ENCODE peak calls at places on chromosomes 12 and 14, in eight cellular contexts. C is fibroblast of pulmonary artery, Q is brain microvascular endothelial cell, M is tibial artery, D is HepG2, X is fibroblast of the aortic adventitia, W is tibial nerve, K is astrocyte. T is an unnamed sample.

GRCh38 chr12:92030618-92031017 is 115.0 kb downstream of the BTG1 start:
- DNase-seq in C (peak; percentile 78), Q (peak; percentile 61), M (no peak), D (no peak), X (peak; percentile 21), W (no peak), K (peak; percentile 16), T (no peak)

GRCh38 chr12:11543513-11544168 is 105.8 kb upstream of the ETV6 start:
- DNase-seq in C (no peak), Q (no peak), M (no peak), D (no peak), X (no peak), W (no peak), K (no peak), T (peak; percentile 65)

GRCh38 chr12:95622879-95623278 is 71.6 kb upstream of the USP44 start:
- DNase-seq in C (no peak), Q (no peak), M (no peak), D (no peak), X (no peak), W (no peak), K (no peak), T (peak; percentile 62)

GRCh38 chr14:105091335-105092123 is 26.3 kb upstream of the GPR132 start:
- DNase-seq in C (no peak), Q (no peak), M (peak; percentile 97), D (peak; percentile 71), X (peak; percentile 19), W (no peak), K (no peak), T (peak; percentile 85)

GRCh38 chr14:55518391-55518790 is 61.6 kb upstream of the KTN1 start:
- DNase-seq in C (peak; percentile 27), Q (no peak), M (no peak), D (no peak), X (no peak), W (no peak), K (no peak), T (no peak)

GRCh38 chr14:101253948-101254347 is 307.3 kb upstream of the DIO3 start:
- DNase-seq in C (no peak), Q (no peak), M (no peak), D (no peak), X (no peak), W (no peak), K (no peak), T (no peak)

GRCh38 chr12:58922849-58923248 is 2.5 kb upstream of the LRIG3 start:
- DNase-seq in C (peak; percentile 77), Q (peak; percentile 65), M (no peak), D (no peak), X (peak; percentile 85), W (no peak), K (peak; percentile 85), T (peak; percentile 54)

GRCh38 chr14:75229923-75230792 is 48.5 kb upstream of the FOS start:
- DNase-seq in C (peak; percentile 82), Q (peak; percentile 41), M (no peak), D (no peak), X (peak; percentile 67), W (no peak), K (peak; percentile 69), T (peak; percentile 96)

GRCh38 chr12:29581641-29582040 is 84.2 kb upstream of the OVCH1 start:
- DNase-seq in C (no peak), Q (peak; percentile 56), M (no peak), D (no peak), X (peak; percentile 35), W (no peak), K (peak; percentile 92), T (no peak)

GRCh38 chr14:61282746-61283145 is 1.6 kb upstream of the TMEM30B start:
- DNase-seq in C (no peak), Q (no peak), M (no peak), D (no peak), X (no peak), W (no peak), K (no peak), T (peak; percentile 20)

GRCh38 chr14:61285364-61285763 is 4.2 kb upstream of the TMEM30B start:
- DNase-seq in C (no peak), Q (no peak), M (no peak), D (no peak), X (no peak), W (no peak), K (no peak), T (peak; percentile 70)

GRCh38 chr14:61281911-61282310 is 773 bp upstream of the TMEM30B start:
- DNase-seq in C (no peak), Q (no peak), M (no peak), D (no peak), X (peak; percentile 63), W (no peak), K (no peak), T (no peak)

GRCh38 chr14:61281186-61281676 is at the start of gene TMEM30B:
- DNase-seq in C (no peak), Q (no peak), M (no peak), D (no peak), X (no peak), W (no peak), K (no peak), T (peak; percentile 94)

DNA sequence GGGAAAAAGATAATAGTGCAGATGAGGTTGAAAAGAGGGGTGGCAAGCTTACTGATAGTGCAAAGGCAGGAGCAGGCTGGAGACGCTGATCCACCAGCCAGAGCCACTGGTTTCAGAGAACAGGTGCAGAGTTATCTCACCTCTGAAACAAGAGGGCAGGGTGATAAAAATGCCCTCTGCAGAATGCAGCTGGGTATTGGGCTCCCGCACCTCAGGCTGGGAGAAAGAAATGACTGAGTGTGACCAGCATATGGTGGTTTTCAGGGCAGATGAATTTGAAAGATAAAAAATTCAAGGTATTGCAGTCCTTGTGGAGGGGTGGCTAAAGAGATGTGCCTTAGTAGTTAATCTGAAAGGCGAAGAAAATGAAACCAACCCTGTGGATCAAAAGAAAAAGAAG is 2.9 kb upstream of the TMEM30B start:
- DNase-seq in C (no peak), Q (no peak), M (no peak), D (no peak), X (no peak), W (no peak), K (no peak), T (no peak)
- H3K4me3 ChIP-seq in C (no peak overlapping the region), Q (no peak overlapping the region), M (no peak overlapping the region), D (no peak overlapping the region), X (no peak overlapping the region), W (no peak overlapping the region), K (no peak overlapping the region), T (no peak overlapping the region)

DNA sequence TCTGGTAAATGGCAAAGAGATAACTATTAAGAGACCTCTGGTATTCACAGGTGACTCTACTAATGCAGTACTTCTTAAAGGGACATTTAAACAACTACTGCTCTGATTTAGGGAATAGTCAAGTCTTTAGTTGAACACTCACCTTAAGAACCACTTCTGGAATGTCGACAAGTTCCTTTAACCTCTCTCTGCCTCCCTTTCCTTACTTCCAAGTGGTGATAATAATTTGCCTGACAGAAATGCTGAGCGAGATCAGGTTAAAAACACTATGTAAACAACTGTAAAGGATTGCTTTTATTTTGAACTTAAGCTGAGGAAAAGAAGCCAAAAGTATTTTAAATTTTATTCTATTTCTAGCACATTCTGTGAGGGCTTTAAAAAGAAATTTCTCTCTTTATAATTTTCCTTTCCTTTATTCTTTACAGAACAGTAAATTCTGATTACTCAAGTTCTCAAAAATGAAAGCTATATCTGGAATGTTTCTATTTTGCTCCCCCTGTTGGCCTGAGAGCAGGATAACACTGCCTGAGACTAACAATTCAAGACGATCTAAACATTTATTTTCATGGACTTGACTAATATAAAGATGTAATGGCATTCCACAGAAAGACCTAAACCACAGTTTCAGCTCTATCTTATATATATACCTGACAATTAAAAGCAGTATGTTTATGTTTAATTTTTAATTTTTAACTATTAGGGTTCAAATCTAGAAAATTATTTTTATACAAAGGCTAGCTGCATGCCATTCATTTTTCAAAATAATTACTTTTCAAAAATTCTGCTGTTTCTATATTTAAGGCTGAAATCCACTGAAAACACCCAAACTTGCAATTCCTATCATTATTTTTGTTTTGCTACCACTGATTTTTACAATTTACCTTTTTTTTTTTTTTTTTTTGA is 29.2 kb downstream of the ZCCHC8 start:
- DNase-seq in C (peak; percentile 86), Q (no peak), M (no peak), D (peak; percentile 77), X (peak; percentile 90), W (no peak), K (peak; percentile 56), T (peak; percentile 77)
- TF ChIP-seq CTCF in C (peak; percentile 81), Q (peak; percentile 78), M (peak; percentile 81), D (peak; percentile 71), X (peak; percentile 78), W (peak; percentile 84), K (peak; percentile 90), T (peak; percentile 35)

GRCh38 chr14:95534299-95535225 is at the start of gene GLRX5:
- DNase-seq in C (peak; percentile 100), Q (peak; percentile 100), M (peak; percentile 100), D (peak; percentile 100), X (peak; percentile 100), W (peak; percentile 99), K (peak; percentile 100), T (peak; percentile 100)

GRCh38 chr14:95537298-95538089 is 2.6 kb downstream of the GLRX5 start:
- DNase-seq in C (no peak), Q (no peak), M (no peak), D (peak; percentile 93), X (no peak), W (no peak), K (no peak), T (no peak)

GRCh38 chr14:95535226-95536021 is 574 bp downstream of the GLRX5 start:
- DNase-seq in C (no peak), Q (no peak), M (no peak), D (no peak), X (no peak), W (no peak), K (no peak), T (no peak)

GRCh38 chr14:95533822-95534221 is 1.0 kb upstream of the GLRX5 start:
- DNase-seq in C (no peak), Q (no peak), M (no peak), D (no peak), X (no peak), W (no peak), K (no peak), T (no peak)

DNA sequence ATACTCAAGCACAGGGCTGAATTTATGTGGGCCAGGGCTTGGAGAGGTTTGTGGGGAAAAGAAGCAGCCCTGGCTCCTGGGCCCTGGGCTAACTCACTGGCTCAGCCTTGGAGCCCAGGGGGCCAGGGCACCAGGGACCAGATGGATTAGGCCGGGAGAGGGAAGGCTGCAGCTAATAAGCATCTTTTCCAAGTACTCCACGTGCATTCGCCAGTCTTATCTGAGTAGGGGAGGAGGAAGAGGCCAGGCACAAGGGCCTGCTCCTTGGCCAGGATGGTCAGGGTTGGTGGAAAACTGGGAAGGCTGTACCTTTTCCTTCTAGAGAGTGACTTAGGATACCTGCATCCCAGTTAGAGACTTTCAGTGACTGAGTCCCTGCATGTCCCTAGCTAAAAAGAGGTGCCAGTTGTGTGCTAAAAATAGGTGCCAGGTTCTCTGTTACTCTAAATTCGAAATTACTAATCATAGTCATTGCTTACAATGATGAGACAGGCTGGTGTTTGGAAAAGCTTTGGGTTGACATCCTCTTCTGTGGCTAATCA is 1.3 kb downstream of the GLRX5 start:
- DNase-seq in C (no peak), Q (no peak), M (no peak), D (no peak), X (no peak), W (no peak), K (no peak), T (no peak)
- H3K4me3 ChIP-seq in C (peak overlapping the region; percentile 85), Q (peak overlapping the region; percentile 85), M (peak overlapping the region; percentile 95), D (peak overlapping the region; percentile 96), X (peak overlapping the region; percentile 83), W (peak overlapping the region; percentile 96), K (peak overlapping the region; percentile 91), T (peak overlapping the region; percentile 73)

DNA sequence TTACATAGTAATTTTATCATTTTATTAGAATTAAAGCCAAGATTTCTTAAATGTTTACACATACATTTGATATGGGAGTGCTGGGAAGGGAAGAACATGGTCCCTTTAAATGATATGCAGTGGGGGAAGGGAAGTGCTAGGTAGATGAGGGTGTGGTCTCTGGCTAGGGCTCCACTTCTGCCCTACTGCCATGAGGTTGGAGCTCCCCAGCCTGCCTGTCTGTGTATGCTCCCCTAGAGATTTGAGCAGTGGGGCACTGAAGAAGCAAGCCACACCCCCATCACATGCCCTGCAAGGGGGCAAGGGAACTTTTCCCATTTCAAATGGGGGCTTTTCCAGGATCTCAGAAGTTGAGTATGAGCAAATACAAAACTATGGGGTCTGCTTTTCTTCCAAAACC is 25.5 kb downstream of the CLECL1 start:
- DNase-seq in C (no peak), Q (no peak), M (no peak), D (no peak), X (no peak), W (no peak), K (no peak), T (no peak)
- TF ChIP-seq CTCF in C (no peak), Q (no peak), M (no peak), D (no peak), X (no peak), W (no peak), K (no peak), T (no peak)